ENCODE peak calls at places on chromosomes 13 and 19, in five cellular contexts. Q, C, U, S and O are unnamed samples.
A peak's percentile ranks its signal among the peaks of the same experiment; 100 is the strongest.

GRCh38 chr13:21957833-21958232 is 287.0 kb downstream of the FGF9 start:
- DNase-seq in Q (no peak), C (no peak), U (no peak), S (no peak), O (no peak)

GRCh38 chr13:28479005-28479404 is 15.9 kb downstream of the FLT1 start:
- DNase-seq in Q (no peak), C (no peak), U (no peak), S (no peak), O (no peak)

GRCh38 chr19:15260939-15261338 is 28.7 kb upstream of the EPHX3 start:
- DNase-seq in Q (no peak), C (no peak), U (no peak), S (no peak), O (no peak)

GRCh38 chr13:75481176-75482069 is 546 bp downstream of the TBC1D4 start:
- DNase-seq in Q (peak; percentile 71), C (peak; percentile 48), U (peak; percentile 34), S (peak; percentile 69), O (peak; percentile 31)

GRCh38 chr13:74771964-74772363 is 637.8 kb upstream of the KLF12 start:
- DNase-seq in Q (no peak), C (no peak), U (no peak), S (no peak), O (no peak)

GRCh38 chr13:45812599-45813372 is 38.8 kb downstream of the SIAH3 start:
- DNase-seq in Q (no peak), C (no peak), U (no peak), S (no peak), O (no peak)

GRCh38 chr13:30016398-30016797 is 166.0 kb upstream of the UBL3 start:
- DNase-seq in Q (no peak), C (no peak), U (no peak), S (no peak), O (no peak)

GRCh38 chr19:10158485-10158884 is 36.3 kb downstream of the DNMT1 start:
- DNase-seq in Q (no peak), C (no peak), U (no peak), S (no peak), O (no peak)

GRCh38 chr19:43337737-43338136 is 15.7 kb upstream of the CD177 start:
- DNase-seq in Q (no peak), C (no peak), U (no peak), S (no peak), O (no peak)

GRCh38 chr13:21399741-21400140 is 59.4 kb downstream of the ZDHHC20 start:
- DNase-seq in Q (no peak), C (no peak), U (no peak), S (no peak), O (no peak)

GRCh38 chr13:108594153-108594552 is 35.3 kb upstream of the MYO16 start:
- DNase-seq in Q (no peak), C (no peak), U (no peak), S (no peak), O (no peak)

GRCh38 chr13:20446405-20446804 is 79.3 kb downstream of the CRYL1 start:
- DNase-seq in Q (no peak), C (no peak), U (no peak), S (no peak), O (no peak)

GRCh38 chr19:16061943-16062342 is 14.4 kb upstream of the TPM4 start:
- DNase-seq in Q (no peak), C (peak; percentile 47), U (no peak), S (no peak), O (no peak)

GRCh38 chr13:44169018-44169909 is 204.4 kb upstream of the SERP2 start:
- DNase-seq in Q (no peak), C (no peak), U (no peak), S (no peak), O (no peak)

GRCh38 chr19:16404396-16404795 is 67.4 kb downstream of the EPS15L1 start:
- DNase-seq in Q (no peak), C (no peak), U (no peak), S (peak; percentile 51), O (no peak)

GRCh38 chr19:359653-359925 is 15.0 kb upstream of the MIER2 start:
- DNase-seq in Q (no peak), C (no peak), U (no peak), S (no peak), O (no peak)

GRCh38 chr19:2600914-2601870 is 101.3 kb downstream of the GNG7 start:
- DNase-seq in Q (no peak), C (peak; percentile 42), U (no peak), S (no peak), O (no peak)

DNA sequence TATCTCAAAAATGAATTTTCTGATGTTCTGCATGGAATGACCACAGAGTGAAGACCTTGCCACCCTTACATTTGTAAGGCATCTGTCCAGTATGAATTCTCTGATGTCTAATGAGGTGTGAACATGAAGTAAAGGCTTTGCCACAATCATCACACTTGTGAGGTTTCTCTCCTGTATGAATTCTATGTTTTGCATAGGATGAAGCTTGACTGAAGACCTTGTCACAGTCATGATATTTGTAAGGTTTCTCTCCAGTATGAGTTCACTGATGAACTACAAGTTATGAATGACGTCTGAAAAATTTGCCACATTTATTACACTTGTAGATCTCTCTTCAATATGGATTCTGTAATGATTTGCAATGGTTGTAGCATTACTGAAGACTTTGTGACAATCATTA is 13.3 kb downstream of the ZNF816 start:
- DNase-seq in Q (no peak), C (no peak), U (no peak), S (no peak), O (no peak)
- H3K36me3 ChIP-seq in Q (peaks cover 13% of the 10 kb centered on the region), C (peaks cover 43% of the 10 kb centered on the region), U (peaks cover 61% of the 10 kb centered on the region), S (peaks cover 9% of the 10 kb centered on the region), O (peaks cover 22% of the 10 kb centered on the region)

GRCh38 chr19:47369923-47370625 is 21.0 kb downstream of the DHX34 start:
- DNase-seq in Q (no peak), C (no peak), U (no peak), S (no peak), O (peak; percentile 56)

GRCh38 chr19:47374876-47375693 is 26.0 kb downstream of the DHX34 start:
- DNase-seq in Q (no peak), C (no peak), U (no peak), S (no peak), O (no peak)

GRCh38 chr19:47372603-47373002 is 23.5 kb downstream of the DHX34 start:
- DNase-seq in Q (no peak), C (no peak), U (no peak), S (no peak), O (no peak)

GRCh38 chr19:47373246-47374240 is 24.4 kb downstream of the DHX34 start:
- DNase-seq in Q (no peak), C (no peak), U (no peak), S (no peak), O (no peak)

GRCh38 chr19:47371269-47371668 is 22.2 kb downstream of the DHX34 start:
- DNase-seq in Q (no peak), C (no peak), U (no peak), S (no peak), O (no peak)
- H3K36me3 ChIP-seq in Q (peaks cover 42% of the 10 kb centered on the region), C (peaks cover 92% of the 10 kb centered on the region), U (peaks cover 95% of the 10 kb centered on the region), S (peaks cover 14% of the 10 kb centered on the region), O (peaks cover 14% of the 10 kb centered on the region)

GRCh38 chr19:45095496-45096413 is 2.8 kb downstream of the PPP1R37 start:
- DNase-seq in Q (no peak), C (no peak), U (no peak), S (no peak), O (no peak)
- H3K36me3 ChIP-seq in Q (peaks cover 10% of the 10 kb centered on the region), C (no peaks in the 10 kb centered on the region), U (no peaks in the 10 kb centered on the region), S (no peaks in the 10 kb centered on the region), O (no peaks in the 10 kb centered on the region)

DNA sequence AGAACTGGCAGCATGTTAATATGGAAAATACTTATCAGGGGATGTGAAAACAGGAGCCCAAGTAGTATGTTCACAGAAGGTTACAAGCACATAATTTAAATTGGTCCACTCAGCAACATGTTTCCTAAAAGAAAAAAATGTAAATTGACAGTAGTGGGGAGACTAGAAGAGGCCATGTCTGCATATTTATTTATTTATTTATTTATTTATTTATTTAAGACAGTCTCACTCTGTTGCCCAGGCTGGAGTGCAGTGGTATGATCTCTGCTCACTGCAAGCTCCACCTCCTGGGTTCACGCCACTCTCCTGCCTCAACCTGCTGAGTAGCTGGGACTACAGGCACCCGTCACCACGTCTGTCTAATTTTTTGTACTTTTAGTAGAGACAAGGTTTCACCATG is 13.7 kb upstream of the ZNF8 start:
- DNase-seq in Q (no peak), C (no peak), U (no peak), S (no peak), O (no peak)
- H3K36me3 ChIP-seq in Q (peaks cover 1% of the 10 kb centered on the region), C (peaks cover 56% of the 10 kb centered on the region), U (peaks cover 100% of the 10 kb centered on the region), S (peaks cover 29% of the 10 kb centered on the region), O (peaks cover 13% of the 10 kb centered on the region)

DNA sequence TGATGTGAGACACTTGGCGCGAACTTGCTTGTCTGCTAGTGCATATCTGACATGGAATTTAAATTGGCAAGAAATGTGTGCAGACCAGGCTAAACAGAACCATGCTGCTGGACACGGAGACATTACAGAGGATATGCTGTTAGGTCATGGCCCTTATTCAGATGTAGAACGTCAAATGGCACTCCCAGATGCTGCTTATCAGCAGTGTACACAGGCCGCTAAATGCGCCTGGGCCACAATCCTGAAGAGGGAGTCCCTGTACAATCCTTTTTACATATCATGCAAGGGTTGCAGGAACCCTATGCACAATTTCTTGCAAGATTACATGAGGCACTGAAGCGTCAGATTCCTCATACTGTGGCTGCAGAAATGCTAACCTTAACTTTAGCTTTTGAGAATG is 9.3 kb downstream of the ZNF350 start:
- DNase-seq in Q (no peak), C (no peak), U (no peak), S (no peak), O (no peak)
- H3K36me3 ChIP-seq in Q (peaks cover 3% of the 10 kb centered on the region), C (peaks cover 67% of the 10 kb centered on the region), U (peaks cover 96% of the 10 kb centered on the region), S (peaks cover 22% of the 10 kb centered on the region), O (peaks cover 35% of the 10 kb centered on the region)

DNA sequence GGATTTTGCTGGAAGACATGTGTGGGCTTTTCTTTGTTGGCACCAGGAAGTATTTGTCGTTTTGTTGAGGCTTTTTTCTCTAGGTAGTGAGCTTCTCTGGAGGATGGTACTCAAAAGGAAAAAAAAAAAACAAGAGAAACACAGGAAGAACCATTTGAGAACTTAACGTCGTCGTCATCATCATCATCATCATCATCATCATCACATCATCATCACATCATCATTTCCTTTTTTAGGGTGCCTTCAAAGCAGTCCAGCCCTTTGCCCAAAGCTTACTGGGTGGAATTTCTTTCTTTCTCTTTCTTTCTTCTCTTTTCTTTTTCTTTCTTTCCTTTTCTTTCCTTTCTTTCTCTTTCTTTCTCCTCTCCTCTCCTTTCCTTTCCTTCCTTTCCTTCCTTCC is 2.2 kb upstream of the AMER2 start:
- DNase-seq in Q (no peak), C (no peak), U (no peak), S (no peak), O (no peak)
- H3K36me3 ChIP-seq in Q (no peaks in the 10 kb centered on the region), C (no peaks in the 10 kb centered on the region), U (no peaks in the 10 kb centered on the region), S (no peaks in the 10 kb centered on the region), O (no peaks in the 10 kb centered on the region)

DNA sequence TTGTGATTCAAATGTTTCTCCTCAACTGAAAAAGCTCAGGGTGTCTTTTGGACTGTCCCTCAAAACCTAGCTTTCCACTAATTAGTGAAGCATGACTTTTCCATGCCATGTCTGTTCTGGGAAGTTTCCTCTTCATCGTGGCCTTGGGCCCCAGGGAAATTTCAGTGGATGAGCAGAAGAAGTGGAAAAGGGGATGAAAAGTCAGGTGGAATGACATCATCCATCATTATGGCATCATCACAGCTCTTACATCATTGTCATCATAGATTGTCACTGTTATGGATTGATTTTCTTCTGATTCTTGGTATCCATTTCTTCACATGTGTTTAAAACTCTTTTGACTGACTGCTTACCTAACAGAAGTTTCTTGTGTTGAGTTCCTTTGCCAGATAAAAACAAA is 26.2 kb upstream of the MRI1 start:
- DNase-seq in Q (no peak), C (no peak), U (no peak), S (no peak), O (no peak)
- H3K36me3 ChIP-seq in Q (no peaks in the 10 kb centered on the region), C (no peaks in the 10 kb centered on the region), U (peaks cover 4% of the 10 kb centered on the region), S (no peaks in the 10 kb centered on the region), O (peaks cover 3% of the 10 kb centered on the region)